ENCODE peak calls at places on chromosomes 3 and 15, in seven cellular contexts. K is EL, M is NCI-H1105, O is fibroblast of the conjunctiva, H is T-helper 17 cell, F is NCI-H1694 treated with DMSO at 0.1 percent for 48 hours, A is nephron progenitor cell. X is an unnamed sample.
A peak's percentile ranks its signal among the peaks of the same experiment; 100 is the strongest.

GRCh38 chr3:49244589-49245205 is 32.3 kb downstream of the C3orf62 start:
- DNase-seq in A (no peak), K (peak; percentile 16), F (no peak), H (no peak), M (no peak), O (no peak), X (no peak)

GRCh38 chr3:162489853-162490252 is 993.2 kb downstream of the OTOL1 start:
- DNase-seq in F (no peak), K (no peak), M (peak; percentile 4), O (no peak), H (no peak), A (no peak), X (no peak)

GRCh38 chr15:30008156-30008555 is 74.6 kb upstream of the GOLGA8J start:
- DNase-seq in F (no peak), H (no peak), K (no peak), O (no peak), A (no peak), M (no peak), X (no peak)

GRCh38 chr3:99753268-99753975 is 64.2 kb upstream of the CMSS1 start:
- DNase-seq in M (peak; percentile 34), K (peak; percentile 78), H (no peak), A (peak; percentile 23), O (peak; percentile 82), F (peak; percentile 59), X (peak; percentile 44)

GRCh38 chr3:16928386-16929132 is 43.8 kb downstream of the PLCL2 start:
- DNase-seq in M (no peak), F (peak; percentile 11), H (no peak), A (no peak), K (no peak), O (no peak), X (no peak)

GRCh38 chr3:57331078-57331477 is 38.6 kb upstream of the ASB14 start:
- DNase-seq in A (no peak), F (no peak), K (no peak), H (no peak), O (no peak), M (no peak), X (no peak)

GRCh38 chr3:149473991-149474819 is at the start of gene TM4SF4:
- DNase-seq in M (no peak), A (no peak), F (no peak), K (no peak), H (no peak), O (no peak), X (no peak)

GRCh38 chr15:65177901-65178300 is 7.2 kb downstream of the CLPX start:
- DNase-seq in F (no peak), M (no peak), K (peak; percentile 4), A (no peak), O (no peak), H (no peak), X (no peak)

GRCh38 chr3:194161181-194162045 is 25.5 kb downstream of the HES1 start:
- DNase-seq in O (no peak), A (no peak), F (no peak), H (no peak), M (no peak), K (no peak), X (peak; percentile 11)